ENCODE peak calls at places on chromosome 18, in six cellular contexts. J is HCT116, A is ovary, L is sigmoid colon, G is adrenal gland, O is GM12891. T is an unnamed sample.

GRCh38 chr18:2905802-2906521 is 59.2 kb downstream of the EMILIN2 start:
- DNase-seq in A (peak; percentile 83), L (peak; percentile 85), O (peak; percentile 70), J (peak; percentile 33), G (peak; percentile 63), T (no peak)

GRCh38 chr18:39701071-39701783 is 2135.6 kb upstream of the CELF4 start:
- DNase-seq in A (no peak), G (no peak), O (no peak), J (no peak), L (no peak), T (no peak)

GRCh38 chr18:12606592-12607315 is 51.2 kb downstream of the SPIRE1 start:
- DNase-seq in J (peak; percentile 27), G (no peak), O (no peak), A (no peak), L (no peak), T (no peak)

GRCh38 chr18:54671291-54671881 is 80.3 kb downstream of the DYNAP start:
- DNase-seq in L (no peak), O (no peak), J (peak; percentile 24), A (no peak), G (no peak), T (no peak)

GRCh38 chr18:67513285-67513684 is 3.2 kb downstream of the DSEL start:
- DNase-seq in A (no peak), L (no peak), J (no peak), G (no peak), O (no peak), T (no peak)

GRCh38 chr18:11860594-11861450 is 9.6 kb downstream of the CHMP1B start:
- DNase-seq in L (no peak), A (no peak), J (no peak), O (no peak), G (no peak), T (no peak)

GRCh38 chr18:21386523-21387240 is 144.7 kb downstream of the GREB1L start:
- DNase-seq in A (no peak), L (no peak), G (no peak), O (no peak), J (no peak), T (no peak)

GRCh38 chr18:47549141-47549540 is 297.7 kb upstream of the SKOR2 start:
- DNase-seq in G (no peak), A (no peak), J (no peak), L (no peak), O (no peak), T (no peak)

GRCh38 chr18:68713131-68713530 is 1.8 kb downstream of the TMX3 start:
- DNase-seq in G (no peak), L (no peak), O (no peak), J (no peak), A (no peak), T (no peak)

GRCh38 chr18:6107794-6108193 is 212.5 kb upstream of the TMEM200C start:
- DNase-seq in O (no peak), J (no peak), G (no peak), A (no peak), L (no peak), T (no peak)

GRCh38 chr18:47815486-47816270 is 114.8 kb downstream of the SMAD2 start:
- DNase-seq in L (no peak), A (no peak), J (no peak), G (no peak), O (no peak), T (no peak)

GRCh38 chr18:76558881-76559667 is 64.0 kb upstream of the ZNF516 start:
- DNase-seq in O (no peak), A (no peak), J (peak; percentile 73), G (no peak), L (no peak), T (no peak)

GRCh38 chr18:56298935-56299334 is 339.5 kb downstream of the TXNL1 start:
- DNase-seq in J (no peak), G (no peak), O (no peak), A (no peak), L (no peak), T (peak; percentile 22)

GRCh38 chr18:3449702-3450357 is at the start of gene TGIF1:
- DNase-seq in O (no peak), J (peak; percentile 70), G (peak; percentile 84), A (peak; percentile 85), L (peak; percentile 94), T (peak; percentile 21)

GRCh38 chr18:35466815-35467623 is 30.7 kb downstream of the INO80C start:
- DNase-seq in J (no peak), L (no peak), O (no peak), A (no peak), G (no peak), T (no peak)
- TF ChIP-seq POLR2A in J (no peak), L (no peak), O (no peak), A (no peak), G (no peak), T (no peak)

GRCh38 chr18:710418-711300 is 1.8 kb downstream of the ENOSF1 start:
- DNase-seq in L (no peak), A (no peak), O (no peak), G (no peak), J (no peak), T (no peak)

GRCh38 chr18:711330-711692 is 1.1 kb downstream of the ENOSF1 start:
- DNase-seq in A (no peak), J (no peak), L (no peak), G (no peak), O (no peak), T (no peak)

GRCh38 chr18:711693-712400 is 583 bp downstream of the ENOSF1 start:
- DNase-seq in L (peak; percentile 95), J (peak; percentile 57), A (peak; percentile 67), G (peak; percentile 83), O (peak; percentile 40), T (peak; percentile 41)

GRCh38 chr18:713135-713490 is 683 bp upstream of the ENOSF1 start:
- DNase-seq in J (no peak), L (no peak), G (no peak), A (peak; percentile 35), O (no peak), T (no peak)

GRCh38 chr18:712401-713134 is at the start of gene ENOSF1:
- DNase-seq in G (peak; percentile 89), L (peak; percentile 93), J (peak; percentile 54), O (peak; percentile 89), A (peak; percentile 89), T (peak; percentile 88)
- TF ChIP-seq POLR2A in G (no peak), L (no peak), J (peak; percentile 58), O (no peak), A (peak; percentile 43), T (peak; percentile 37)

GRCh38 chr18:63365909-63366269 is 1.1 kb downstream of the KDSR start:
- DNase-seq in L (no peak), O (peak; percentile 2), J (no peak), G (no peak), A (no peak), T (peak; percentile 1)

GRCh38 chr18:63368611-63369010 is 1.6 kb upstream of the KDSR start:
- DNase-seq in A (no peak), J (no peak), L (no peak), G (no peak), O (no peak), T (no peak)

GRCh38 chr18:63366270-63366990 is 576 bp downstream of the KDSR start:
- DNase-seq in G (peak; percentile 70), A (peak; percentile 56), O (peak; percentile 46), L (peak; percentile 80), J (peak; percentile 32), T (peak; percentile 68)

GRCh38 chr18:63366991-63367240 is at the start of gene KDSR:
- DNase-seq in L (no peak), O (no peak), A (no peak), J (no peak), G (no peak), T (no peak)

GRCh38 chr18:63367241-63367953 is 391 bp upstream of the KDSR start:
- DNase-seq in A (peak; percentile 96), G (peak; percentile 98), L (peak; percentile 98), J (peak; percentile 94), O (peak; percentile 75), T (peak; percentile 79)
- TF ChIP-seq POLR2A in A (peak; percentile 88), G (peak; percentile 91), L (peak; percentile 67), J (peak; percentile 89), O (peak; percentile 83), T (peak; percentile 81)

GRCh38 chr18:8990276-8991031 is 112.0 kb upstream of the NDUFV2 start:
- DNase-seq in O (no peak), A (no peak), L (peak; percentile 71), J (no peak), G (no peak), T (no peak)
- TF ChIP-seq POLR2A in O (no peak), A (no peak), L (no peak), J (no peak), G (no peak), T (no peak)

GRCh38 chr18:74595425-74595824 is 2.2 kb upstream of the ZNF407 start:
- DNase-seq in O (no peak), A (no peak), J (no peak), G (no peak), L (no peak), T (no peak)

GRCh38 chr18:74598350-74599001 is 806 bp downstream of the ZNF407 start:
- DNase-seq in A (no peak), O (peak; percentile 60), L (peak; percentile 80), J (peak; percentile 27), G (peak; percentile 61), T (no peak)

GRCh38 chr18:74596959-74597661 is 560 bp upstream of the ZNF407 start:
- DNase-seq in L (peak; percentile 87), O (peak; percentile 30), J (no peak), G (peak; percentile 60), A (peak; percentile 78), T (no peak)

DNA sequence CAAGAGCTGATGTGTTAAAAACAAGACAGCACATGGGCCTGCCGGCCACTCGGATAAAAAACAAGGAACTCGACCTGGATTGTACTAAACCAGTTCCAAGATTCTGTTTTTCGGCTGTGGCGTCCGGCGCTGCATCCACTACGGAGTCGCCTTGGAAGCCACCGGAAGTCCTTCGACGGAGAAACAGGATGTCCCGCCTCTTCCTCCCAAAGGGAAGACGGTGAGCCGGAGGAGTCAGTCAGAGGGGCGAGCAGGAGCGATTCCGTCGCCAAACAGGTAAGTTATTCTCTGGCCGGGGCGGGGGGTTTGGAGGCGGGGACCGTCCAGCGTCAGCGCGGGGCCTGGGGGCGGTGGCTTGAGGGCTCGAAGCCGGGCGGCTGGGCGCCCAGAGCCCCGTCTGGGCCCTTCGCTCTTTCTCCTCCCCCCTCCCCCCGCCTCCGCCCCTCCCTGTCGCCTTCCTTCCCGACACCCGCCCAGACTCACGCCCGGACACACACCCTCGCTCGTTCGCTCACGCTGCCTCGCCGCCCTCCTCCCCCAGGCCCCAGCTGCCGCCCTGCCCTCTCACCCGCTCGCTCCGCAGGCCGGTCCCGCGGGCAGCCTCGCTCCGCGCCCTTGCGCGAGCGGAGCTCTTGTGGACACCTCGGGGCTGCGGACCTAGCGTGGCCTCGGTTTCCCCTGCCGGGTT is at the start of gene ZNF407:
- DNase-seq in A (peak; percentile 88), G (peak; percentile 90), O (peak; percentile 79), L (peak; percentile 93), J (peak; percentile 86), T (peak; percentile 25)
- TF ChIP-seq POLR2A in A (peak; percentile 43), G (peak; percentile 78), O (peak; percentile 16), L (peak; percentile 21), J (peak; percentile 5), T (no peak)